ENCODE peak calls at places on chromosomes 3 and 15, in four cellular contexts. T is uterus, G is nephron progenitor cell, R is WTC11. I is an unnamed sample.

GRCh38 chr3:112011376-112011940 is 12.7 kb downstream of the TAGLN3 start:
- DNase-seq in T (no peak), G (no peak), R (no peak), I (no peak)

GRCh38 chr3:47163023-47163989 is 607 bp downstream of the SETD2 start:
- DNase-seq in T (peak; percentile 38), G (peak; percentile 64), R (peak; percentile 62), I (peak; percentile 42)

GRCh38 chr3:174413057-174413912 is 445.8 kb upstream of the NAALADL2 start:
- DNase-seq in T (no peak), G (no peak), R (no peak), I (no peak)

GRCh38 chr3:134803652-134804051 is 8.6 kb downstream of the EPHB1 start:
- DNase-seq in T (no peak), G (no peak), R (no peak), I (no peak)

GRCh38 chr3:76429536-76430177 is 610.2 kb upstream of the ROBO2 start:
- DNase-seq in T (no peak), G (no peak), R (no peak), I (no peak)

GRCh38 chr15:52257734-52258062 is 37.9 kb downstream of the MYO5C start:
- DNase-seq in T (no peak), G (peak; percentile 53), R (no peak), I (no peak)

GRCh38 chr3:123751478-123751877 is 132.7 kb downstream of the MYLK start:
- DNase-seq in T (no peak), G (no peak), R (no peak), I (no peak)

GRCh38 chr15:90046289-90046688 is 45.2 kb downstream of the ZNF710 start:
- DNase-seq in T (no peak), G (no peak), R (no peak), I (no peak)

GRCh38 chr3:15795563-15796308 is 2.0 kb downstream of the ANKRD28 start:
- DNase-seq in T (no peak), G (no peak), R (no peak), I (no peak)

GRCh38 chr3:57397175-57398026 is 104.9 kb upstream of the ASB14 start:
- DNase-seq in T (peak; percentile 15), G (peak; percentile 6), R (peak; percentile 62), I (peak; percentile 35)

GRCh38 chr3:102113421-102114041 is 264.2 kb downstream of the NFKBIZ start:
- DNase-seq in T (peak; percentile 42), G (no peak), R (no peak), I (no peak)

GRCh38 chr3:55789516-55789915 is 302.4 kb upstream of the WNT5A start:
- DNase-seq in T (no peak), G (no peak), R (no peak), I (no peak)

GRCh38 chr15:98856540-98856907 is 151.1 kb downstream of the PGPEP1L start:
- DNase-seq in T (no peak), G (no peak), R (no peak), I (no peak)

GRCh38 chr15:91345761-91346160 is 245.7 kb downstream of the SV2B start:
- DNase-seq in T (no peak), G (no peak), R (no peak), I (no peak)

GRCh38 chr3:57959407-57960173 is 48.6 kb upstream of the FLNB start:
- DNase-seq in T (peak; percentile 61), G (no peak), R (no peak), I (no peak)

GRCh38 chr3:66991478-66991877 is 6.6 kb upstream of the KBTBD8 start:
- DNase-seq in T (no peak), G (no peak), R (no peak), I (no peak)

GRCh38 chr15:69755571-69756310 is 303.1 kb downstream of the RPLP1 start:
- DNase-seq in T (no peak), G (peak; percentile 14), R (no peak), I (no peak)

GRCh38 chr15:79812536-79812935 is 84.3 kb downstream of the MTHFS start:
- DNase-seq in T (no peak), G (no peak), R (no peak), I (no peak)

GRCh38 chr3:19474169-19474568 is 325.9 kb downstream of the KCNH8 start:
- DNase-seq in T (no peak), G (no peak), R (no peak), I (no peak)

GRCh38 chr3:195080125-195080524 is 190.8 kb downstream of the XXYLT1 start:
- DNase-seq in T (no peak), G (no peak), R (no peak), I (peak; percentile 30)

GRCh38 chr15:80415331-80415730 is 11.1 kb downstream of the ARNT2 start:
- DNase-seq in T (no peak), G (no peak), R (no peak), I (no peak)

GRCh38 chr15:34647569-34648334 is 64.3 kb upstream of the GOLGA8B start:
- DNase-seq in T (no peak), G (no peak), R (no peak), I (no peak)

GRCh38 chr3:159732172-159733111 is 256.2 kb upstream of the IL12A start:
- DNase-seq in T (no peak), G (peak; percentile 20), R (peak; percentile 57), I (peak; percentile 45)

GRCh38 chr3:168250415-168250861 is 154.7 kb upstream of the GOLIM4 start:
- DNase-seq in T (no peak), G (peak; percentile 5), R (no peak), I (no peak)

GRCh38 chr3:138289260-138289659 is 40.4 kb downstream of the NME9 start:
- DNase-seq in T (no peak), G (no peak), R (no peak), I (no peak)

GRCh38 chr3:138284079-138284478 is 45.6 kb downstream of the NME9 start:
- DNase-seq in T (no peak), G (no peak), R (no peak), I (no peak)

GRCh38 chr3:138282836-138283235 is 46.8 kb downstream of the NME9 start:
- DNase-seq in T (no peak), G (no peak), R (no peak), I (no peak)

GRCh38 chr3:138281561-138281960 is 48.1 kb downstream of the NME9 start:
- DNase-seq in T (no peak), G (no peak), R (no peak), I (no peak)

DNA sequence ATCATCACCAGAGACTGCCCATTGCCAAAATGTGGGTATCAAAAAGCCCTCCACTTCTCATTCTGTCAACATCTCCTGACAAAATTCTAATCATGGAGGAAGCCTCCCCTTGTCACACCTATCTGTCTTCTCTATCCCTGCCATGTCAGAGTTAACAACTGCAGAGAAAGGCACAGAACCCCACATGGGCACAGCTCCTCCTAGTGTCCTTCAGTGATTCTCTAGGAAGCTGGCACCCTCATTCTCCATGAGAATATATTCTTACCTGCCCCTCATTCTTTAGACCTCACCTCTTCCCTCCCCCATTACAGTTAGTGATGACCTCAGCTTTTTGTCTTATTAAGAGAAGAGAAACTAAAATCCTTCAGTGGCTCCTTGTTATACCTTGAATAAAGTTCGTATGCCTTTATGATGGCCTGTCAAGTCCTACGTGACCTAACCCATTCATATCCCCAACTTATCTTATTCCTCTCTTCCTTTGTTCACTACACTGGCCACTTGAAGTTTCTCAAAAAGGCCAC is 44.6 kb downstream of the NME9 start:
- DNase-seq in T (no peak), G (no peak), R (no peak), I (no peak)
- TF ChIP-seq CTCF in T (no peak), G (no peak), R (no peak), I (no peak)

DNA sequence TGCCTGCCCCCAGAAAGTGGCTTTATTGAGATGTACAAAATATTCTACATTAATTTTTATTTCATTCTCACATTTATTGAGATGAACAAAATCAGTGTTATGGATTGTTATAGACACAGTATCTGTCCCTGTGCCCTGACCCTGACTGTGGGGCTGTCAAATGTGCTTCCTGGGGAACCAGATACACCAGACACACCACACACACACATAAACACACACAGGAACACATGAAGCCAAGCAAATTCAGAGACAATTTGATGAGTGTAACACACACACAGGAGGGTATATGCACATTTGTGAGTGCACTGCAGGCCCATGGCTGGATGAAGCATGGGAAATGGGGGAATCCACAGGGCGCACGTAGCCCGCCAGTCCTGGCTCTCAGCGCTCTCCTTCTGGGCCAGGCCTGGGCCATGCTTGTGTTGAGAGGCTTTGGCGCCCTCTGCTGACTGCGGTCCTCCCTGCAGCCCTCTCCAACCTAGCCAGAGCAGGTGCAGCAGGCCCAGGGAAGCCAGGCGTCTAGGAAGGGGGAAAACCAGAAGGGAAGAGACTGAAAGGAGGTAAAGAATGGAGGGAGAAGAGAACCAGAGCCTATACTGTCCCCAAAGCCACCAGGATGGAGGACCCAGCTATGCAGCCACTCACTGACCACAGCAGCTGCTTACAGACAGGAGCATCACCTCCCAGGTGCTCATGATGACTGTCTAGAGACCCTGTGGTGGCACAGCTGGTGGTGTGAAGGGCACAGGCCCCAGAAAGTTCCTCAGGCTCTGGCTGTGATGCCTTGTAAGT is 18.0 kb upstream of the LOXL1 start:
- DNase-seq in T (peak; percentile 76), G (peak; percentile 93), R (peak; percentile 95), I (peak; percentile 80)
- TF ChIP-seq CTCF in T (peak; percentile 86), G (peak; percentile 88), R (peak; percentile 86), I (peak; percentile 92)

DNA sequence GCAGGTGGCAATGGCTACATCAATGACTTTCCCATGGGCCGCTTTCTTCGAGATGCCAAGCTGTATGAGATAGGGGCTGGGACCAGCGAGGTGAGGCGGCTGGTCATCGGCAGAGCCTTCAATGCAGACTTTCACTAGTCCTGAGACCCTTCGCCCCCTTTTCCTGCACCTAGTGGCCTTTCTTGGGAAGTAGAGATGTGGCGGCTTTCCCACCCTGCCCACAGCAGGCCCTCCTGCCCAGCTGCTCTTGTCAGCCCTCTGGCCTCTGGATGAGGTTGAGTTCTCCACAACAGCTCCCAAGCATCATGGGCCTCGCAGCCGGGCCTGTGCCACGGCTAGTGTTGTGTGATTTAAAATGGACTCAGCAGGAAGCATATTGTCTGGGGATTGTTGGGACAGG is 12.5 kb downstream of the IVD start:
- DNase-seq in T (no peak), G (no peak), R (no peak), I (no peak)
- TF ChIP-seq CTCF in T (no peak), G (no peak), R (no peak), I (no peak)

GRCh38 chr3:31957106-31957505 is 24.0 kb downstream of the OSBPL10 start:
- DNase-seq in T (no peak), G (no peak), R (no peak), I (no peak)
- TF ChIP-seq CTCF in T (no peak), G (no peak), R (no peak), I (no peak)

DNA sequence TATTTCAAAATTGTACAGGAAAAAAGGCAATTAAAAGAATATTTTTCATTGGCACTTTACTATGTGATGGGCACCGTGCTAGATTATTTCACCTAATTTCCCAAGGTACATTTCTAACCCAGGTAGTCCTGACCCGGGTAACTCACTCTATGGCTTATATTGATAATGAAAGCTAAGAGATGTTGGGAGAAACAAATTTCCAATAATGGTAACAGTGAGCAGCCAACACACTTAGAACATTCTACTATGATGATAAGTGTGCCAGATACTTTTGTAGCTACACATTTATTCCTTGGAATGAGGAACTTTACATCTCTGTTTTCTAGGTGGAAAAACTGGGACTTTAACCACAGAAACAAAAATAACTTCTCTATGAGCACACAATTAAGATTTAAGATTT is 7.5 kb downstream of the CCNL1 start:
- DNase-seq in T (no peak), G (no peak), R (no peak), I (no peak)
- TF ChIP-seq CTCF in T (no peak), G (no peak), R (no peak), I (no peak)

DNA sequence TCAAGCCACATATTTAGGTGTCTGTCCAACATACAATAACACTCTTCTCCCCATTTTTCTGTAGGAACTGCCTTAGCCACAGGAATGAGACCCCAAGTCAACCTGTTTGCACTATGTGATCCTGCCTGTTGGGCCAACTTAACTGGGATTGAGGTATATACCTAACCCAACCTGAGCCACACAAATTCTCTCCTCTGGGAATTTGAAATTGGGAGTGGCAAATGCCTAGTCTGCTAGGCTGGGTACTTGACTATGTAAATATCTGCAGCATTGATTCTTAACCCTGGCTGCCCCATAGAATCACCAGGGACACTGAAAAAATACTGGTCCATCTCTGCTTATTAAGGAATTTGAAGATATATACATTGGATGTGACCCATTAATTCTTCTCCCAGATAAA is 35.2 kb upstream of the TNIK start:
- DNase-seq in T (no peak), G (no peak), R (no peak), I (no peak)
- TF ChIP-seq CTCF in T (no peak), G (no peak), R (no peak), I (no peak)

I was measured in left lung.